ENCODE peak calls at places on chromosomes 1 and 21, in five cellular contexts. R is endodermal cell; X is naive thymus-derived CD4-positive, alpha-beta T cell; S is HepG2; B is pancreas. C is an unnamed sample. For H3K36me3, the result is how much of the 10 kb centered on the place peaks cover.

GRCh38 chr1:166839600-166840308 is 479 bp downstream of the POGK start:
- DNase-seq in R (peak), X (no peak), S (peak), B (peak), C (peak)

GRCh38 chr1:185701650-185702049 is 32.5 kb upstream of the HMCN1 start:
- DNase-seq in R (no peak), X (no peak), S (no peak), B (no peak), C (no peak)

GRCh38 chr1:200628223-200628868 is 7.8 kb upstream of the KIF14 start:
- DNase-seq in R (no peak), X (no peak), S (no peak), B (no peak), C (no peak)

GRCh38 chr1:156592910-156593732 is 1.5 kb downstream of the NAXE start:
- DNase-seq in R (no peak), X (no peak), S (no peak), B (no peak), C (no peak)

GRCh38 chr1:186950547-186950946 is 121.8 kb downstream of the PLA2G4A start:
- DNase-seq in R (no peak), X (no peak), S (no peak), B (no peak), C (no peak)

GRCh38 chr1:204453141-204453772 is 41.3 kb downstream of the PIK3C2B start:
- DNase-seq in R (peak), X (peak), S (no peak), B (no peak), C (no peak)

GRCh38 chr1:187691439-187691838 is 862.7 kb downstream of the PLA2G4A start:
- DNase-seq in R (no peak), X (no peak), S (peak), B (no peak), C (no peak)

GRCh38 chr1:39654291-39654690 is 14.8 kb upstream of the HEYL start:
- DNase-seq in R (no peak), X (no peak), S (no peak), B (no peak), C (no peak)

GRCh38 chr21:19236209-19236608 is 832.6 kb upstream of the TMPRSS15 start:
- DNase-seq in R (no peak), X (no peak), S (no peak), B (no peak), C (no peak)

GRCh38 chr1:39076127-39076798 is 50.1 kb downstream of the NDUFS5 start:
- DNase-seq in R (no peak), X (no peak), S (peak), B (peak), C (peak)

GRCh38 chr1:38114231-38114630 is 67.6 kb upstream of the POU3F1 start:
- DNase-seq in R (no peak), X (no peak), S (no peak), B (no peak), C (peak)

GRCh38 chr1:145695781-145696629 is 11.2 kb downstream of the PDZK1 start:
- DNase-seq in R (no peak), X (no peak), S (no peak), B (peak), C (no peak)

GRCh38 chr1:171929121-171929520 is 87.8 kb downstream of the DNM3 start:
- DNase-seq in R (peak), X (no peak), S (no peak), B (no peak), C (no peak)

GRCh38 chr1:32917521-32917920 is 16.3 kb upstream of the TMEM54 start:
- DNase-seq in R (no peak), X (no peak), S (no peak), B (no peak), C (no peak)

GRCh38 chr1:63955746-63956145 is 181.9 kb downstream of the ROR1 start:
- DNase-seq in R (no peak), X (no peak), S (no peak), B (no peak), C (no peak)

GRCh38 chr1:151157067-151157531 is 650 bp downstream of the TNFAIP8L2 start:
- DNase-seq in R (no peak), X (peak), S (no peak), B (no peak), C (no peak)
- H3K36me3 ChIP-seq in R (under half), X (under half), S (under half), B (under half), C (half or more)

GRCh38 chr1:40786171-40786994 is 2.8 kb downstream of the KCNQ4 start:
- DNase-seq in R (no peak), X (no peak), S (no peak), B (no peak), C (no peak)
- H3K27ac ChIP-seq in R (no peak), X (no peak), S (no peak), B (no peak), C (peak)

GRCh38 chr1:13749543-13750307 is 49.7 kb downstream of the PRDM2 start:
- DNase-seq in R (peak), X (no peak), S (peak), B (peak), C (peak)

GRCh38 chr1:13751458-13751871 is 51.5 kb downstream of the PRDM2 start:
- DNase-seq in R (no peak), X (no peak), S (no peak), B (no peak), C (no peak)

GRCh38 chr1:13746342-13746741 is 46.4 kb downstream of the PRDM2 start:
- DNase-seq in R (no peak), X (no peak), S (no peak), B (no peak), C (no peak)

GRCh38 chr1:13751985-13752384 is 52.0 kb downstream of the PRDM2 start:
- DNase-seq in R (no peak), X (no peak), S (peak), B (no peak), C (no peak)

GRCh38 chr1:13748610-13749505 is 48.9 kb downstream of the PRDM2 start:
- DNase-seq in R (peak), X (peak), S (peak), B (peak), C (peak)
- H3K36me3 ChIP-seq in R (under half), X (under half), S (under half), B (under half), C (under half)

DNA sequence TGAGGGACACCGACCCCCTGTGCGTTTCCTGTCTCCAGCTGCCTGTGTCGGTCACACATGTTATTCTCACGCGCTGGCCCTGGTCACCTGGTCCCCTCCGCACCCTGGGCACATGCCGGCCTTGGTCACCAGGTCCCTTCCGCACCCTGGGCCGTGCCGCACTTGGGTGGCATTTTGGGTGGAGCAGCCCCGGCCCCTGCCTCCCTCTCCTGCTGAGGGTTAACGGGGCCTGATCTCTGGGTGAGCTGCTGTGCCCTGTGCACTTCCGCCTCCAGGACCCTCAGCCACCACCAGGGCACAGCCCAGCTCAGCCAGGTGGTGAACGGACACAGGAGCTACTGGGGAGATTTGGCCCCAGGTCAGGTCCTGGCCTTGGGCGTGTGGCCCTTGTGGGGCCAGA is 26.6 kb downstream of the RRP1 start:
- DNase-seq in R (no peak), X (no peak), S (no peak), B (no peak), C (no peak)
- H3K27ac ChIP-seq in R (no peak), X (no peak), S (no peak), B (no peak), C (no peak)

GRCh38 chr1:21652101-21652936 is 16.8 kb downstream of the RAP1GAP start:
- DNase-seq in R (peak), X (no peak), S (no peak), B (no peak), C (no peak)
- H3K36me3 ChIP-seq in R (under half), X (under half), S (under half), B (under half), C (under half)

GRCh38 chr1:225845633-225846259 is 35.8 kb downstream of the EPHX1 start:
- DNase-seq in R (peak), X (peak), S (peak), B (peak), C (peak)
- H3K27ac ChIP-seq in R (no peak), X (no peak), S (no peak), B (no peak), C (peak)

GRCh38 chr21:25984538-25984937 is 186.0 kb downstream of the APP start:
- DNase-seq in R (no peak), X (no peak), S (no peak), B (no peak), C (no peak)

GRCh38 chr21:25983745-25984144 is 186.8 kb downstream of the APP start:
- DNase-seq in R (no peak), X (no peak), S (no peak), B (no peak), C (no peak)

GRCh38 chr21:25986928-25987327 is 183.6 kb downstream of the APP start:
- DNase-seq in R (no peak), X (no peak), S (no peak), B (no peak), C (no peak)

GRCh38 chr21:25988738-25989137 is 181.8 kb downstream of the APP start:
- DNase-seq in R (no peak), X (no peak), S (no peak), B (no peak), C (no peak)

DNA sequence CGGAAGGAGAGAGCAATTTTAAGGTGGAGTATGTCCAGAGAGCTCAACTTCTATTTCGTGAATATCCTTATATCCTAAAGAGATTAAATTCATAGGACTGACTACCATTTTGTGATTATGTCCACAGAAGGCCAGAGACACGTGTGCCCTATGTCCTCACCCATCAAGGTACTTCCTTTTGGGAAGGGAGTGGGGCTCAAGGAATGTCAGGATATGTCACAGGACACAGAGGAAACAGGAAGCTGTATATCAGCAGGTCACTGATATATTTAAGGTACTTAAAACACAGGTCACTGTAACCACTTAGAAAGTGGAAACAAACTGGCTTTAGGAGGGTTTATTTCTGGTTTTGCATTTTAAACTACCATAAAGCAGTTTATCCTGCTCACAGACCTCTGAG is 184.6 kb downstream of the APP start:
- DNase-seq in R (no peak), X (no peak), S (no peak), B (no peak), C (no peak)
- H3K36me3 ChIP-seq in R (half or more), X (under half), S (under half), B (under half), C (under half)

GRCh38 chr1:2151906-2152305 is 42.7 kb downstream of the FAAP20 start:
- DNase-seq in R (no peak), X (no peak), S (no peak), B (no peak), C (no peak)
- H3K27ac ChIP-seq in R (no peak), X (no peak), S (no peak), B (no peak), C (no peak)

C was measured in tibial artery.